ENCODE peak calls at places on chromosomes 1 and 21, in seven cellular contexts. E, L, J, R, G, V and K are unnamed samples.

GRCh38 chr1:30747028-30748008 is 10.3 kb downstream of the LAPTM5 start:
- DNase-seq in E (no peak), L (no peak), J (no peak), R (no peak), G (no peak), V (no peak), K (no peak)

GRCh38 chr1:234730542-234731370 is 120.8 kb upstream of the IRF2BP2 start:
- DNase-seq in E (peak; percentile 40), L (no peak), J (no peak), R (no peak), G (no peak), V (no peak), K (no peak)

GRCh38 chr1:50023292-50024159 is at the start of gene AGBL4:
- DNase-seq in E (peak; percentile 64), L (peak; percentile 77), J (peak; percentile 58), R (no peak), G (peak; percentile 5), V (peak; percentile 64), K (no peak)

GRCh38 chr1:224851210-224851849 is 78.1 kb upstream of the DNAH14 start:
- DNase-seq in E (no peak), L (peak; percentile 95), J (peak; percentile 68), R (peak; percentile 37), G (peak; percentile 50), V (no peak), K (no peak)

GRCh38 chr1:73910466-73910865 is 287.5 kb downstream of the LRRIQ3 start:
- DNase-seq in E (no peak), L (no peak), J (no peak), R (no peak), G (no peak), V (no peak), K (no peak)

GRCh38 chr21:28213221-28213620 is 779.5 kb downstream of the LTN1 start:
- DNase-seq in E (no peak), L (no peak), J (no peak), R (no peak), G (no peak), V (no peak), K (no peak)

GRCh38 chr1:196477262-196477661 is 131.0 kb downstream of the KCNT2 start:
- DNase-seq in E (no peak), L (no peak), J (no peak), R (no peak), G (no peak), V (no peak), K (no peak)

GRCh38 chr1:62746086-62746808 is 37.7 kb upstream of the ATG4C start:
- DNase-seq in E (no peak), L (no peak), J (no peak), R (peak; percentile 70), G (peak; percentile 58), V (no peak), K (no peak)

GRCh38 chr1:65524931-65525296 is 104.4 kb downstream of the LEPR start:
- DNase-seq in E (no peak), L (no peak), J (no peak), R (no peak), G (peak; percentile 58), V (no peak), K (no peak)

GRCh38 chr1:150578278-150579109 is 916 bp downstream of the MCL1 start:
- DNase-seq in E (peak; percentile 87), L (peak; percentile 59), J (peak; percentile 80), R (peak; percentile 91), G (peak; percentile 91), V (peak; percentile 81), K (peak; percentile 54)

GRCh38 chr1:150577557-150578277 is 1.7 kb downstream of the MCL1 start:
- DNase-seq in E (peak; percentile 56), L (no peak), J (no peak), R (peak; percentile 43), G (no peak), V (no peak), K (no peak)

GRCh38 chr1:150576367-150576711 is 3.1 kb downstream of the MCL1 start:
- DNase-seq in E (no peak), L (no peak), J (no peak), R (no peak), G (no peak), V (no peak), K (no peak)

GRCh38 chr1:150575518-150576366 is 3.7 kb downstream of the MCL1 start:
- DNase-seq in E (no peak), L (no peak), J (no peak), R (peak; percentile 23), G (no peak), V (no peak), K (no peak)

GRCh38 chr1:150576794-150577556 is 2.4 kb downstream of the MCL1 start:
- DNase-seq in E (peak; percentile 30), L (peak; percentile 40), J (no peak), R (peak; percentile 39), G (no peak), V (no peak), K (no peak)
- H3K36me3 ChIP-seq in E (peaks cover 62% of the 10 kb centered on the region), L (peaks cover 68% of the 10 kb centered on the region), J (peaks cover 20% of the 10 kb centered on the region), R (peaks cover 51% of the 10 kb centered on the region), G (peaks cover 15% of the 10 kb centered on the region), V (peaks cover 44% of the 10 kb centered on the region), K (peaks cover 49% of the 10 kb centered on the region)

DNA sequence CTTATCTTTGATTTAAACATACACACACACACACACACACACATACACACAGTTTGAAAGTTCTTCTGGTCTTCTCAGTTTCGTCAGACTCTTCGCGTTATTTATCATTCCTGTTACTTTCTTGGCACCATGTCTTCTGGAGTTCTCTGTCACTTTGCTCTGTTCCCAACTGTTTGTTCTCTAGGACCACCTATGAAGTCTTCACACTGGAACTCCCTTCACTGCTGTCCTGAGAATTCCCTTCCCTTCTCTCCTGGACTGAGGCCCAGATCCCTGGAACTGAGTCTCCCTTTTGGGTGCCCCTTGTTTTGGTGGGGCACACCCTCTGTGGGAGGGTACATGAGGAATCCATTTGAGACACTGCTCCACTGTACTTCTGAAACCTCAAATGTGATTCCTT is 30.5 kb downstream of the ALG14 start:
- DNase-seq in E (peak; percentile 73), L (no peak), J (no peak), R (peak; percentile 32), G (no peak), V (no peak), K (no peak)
- H3K27ac ChIP-seq in E (peak overlapping the region; percentile 78), L (no peak overlapping the region), J (peak overlapping the region; percentile 27), R (peak overlapping the region; percentile 8), G (no peak overlapping the region), V (peak overlapping the region; percentile 35), K (peak overlapping the region; percentile 49)

GRCh38 chr1:119729044-119729443 is 17.3 kb downstream of the PHGDH start:
- DNase-seq in E (no peak), L (no peak), J (no peak), R (no peak), G (no peak), V (no peak), K (no peak)
- H3K36me3 ChIP-seq in E (peaks cover 57% of the 10 kb centered on the region), L (peaks cover 81% of the 10 kb centered on the region), J (no peaks in the 10 kb centered on the region), R (peaks cover 68% of the 10 kb centered on the region), G (peaks cover 3% of the 10 kb centered on the region), V (peaks cover 15% of the 10 kb centered on the region), K (peaks cover 19% of the 10 kb centered on the region)

GRCh38 chr1:16075337-16076002 is 2.0 kb upstream of the FAM131C start:
- DNase-seq in E (peak; percentile 84), L (no peak), J (no peak), R (peak; percentile 85), G (no peak), V (peak; percentile 89), K (peak; percentile 47)
- H3K27ac ChIP-seq in E (no peak overlapping the region), L (no peak overlapping the region), J (no peak overlapping the region), R (peak overlapping the region; percentile 44), G (peak overlapping the region; percentile 38), V (no peak overlapping the region), K (no peak overlapping the region)

DNA sequence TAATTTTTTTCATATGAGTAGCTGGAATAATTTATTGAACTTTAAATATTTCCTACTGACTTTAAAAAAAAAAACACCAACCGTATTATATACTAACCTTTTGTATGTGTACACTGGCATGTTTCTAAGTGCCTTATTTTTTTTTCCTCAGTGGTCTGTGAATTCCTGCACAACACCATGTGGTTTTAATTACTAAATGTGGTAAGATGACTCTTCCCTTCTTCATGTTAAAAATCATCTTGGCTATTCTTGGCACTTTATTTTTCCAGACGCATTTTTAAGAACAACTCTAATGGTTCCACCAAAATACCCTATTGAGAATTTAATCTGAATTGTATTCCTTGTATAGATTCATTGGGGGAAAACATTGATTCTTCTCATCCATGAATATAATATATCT is 28.4 kb downstream of the PPP2R5A start:
- DNase-seq in E (no peak), L (no peak), J (no peak), R (peak; percentile 56), G (no peak), V (no peak), K (no peak)
- H3K36me3 ChIP-seq in E (peaks cover 10% of the 10 kb centered on the region), L (peaks cover 30% of the 10 kb centered on the region), J (peaks cover 5% of the 10 kb centered on the region), R (peaks cover 5% of the 10 kb centered on the region), G (no peaks in the 10 kb centered on the region), V (no peaks in the 10 kb centered on the region), K (no peaks in the 10 kb centered on the region)

GRCh38 chr1:215425135-215425534 is 142.0 kb upstream of the KCTD3 start:
- DNase-seq in E (no peak), L (no peak), J (no peak), R (no peak), G (no peak), V (no peak), K (no peak)

GRCh38 chr1:215426101-215426500 is 141.0 kb upstream of the KCTD3 start:
- DNase-seq in E (no peak), L (no peak), J (no peak), R (no peak), G (no peak), V (no peak), K (no peak)

GRCh38 chr1:215418876-215419442 is 148.1 kb upstream of the KCTD3 start:
- DNase-seq in E (no peak), L (peak; percentile 51), J (no peak), R (no peak), G (peak; percentile 6), V (no peak), K (no peak)

GRCh38 chr1:215423288-215423687 is 143.8 kb upstream of the KCTD3 start:
- DNase-seq in E (no peak), L (no peak), J (no peak), R (no peak), G (no peak), V (no peak), K (no peak)

DNA sequence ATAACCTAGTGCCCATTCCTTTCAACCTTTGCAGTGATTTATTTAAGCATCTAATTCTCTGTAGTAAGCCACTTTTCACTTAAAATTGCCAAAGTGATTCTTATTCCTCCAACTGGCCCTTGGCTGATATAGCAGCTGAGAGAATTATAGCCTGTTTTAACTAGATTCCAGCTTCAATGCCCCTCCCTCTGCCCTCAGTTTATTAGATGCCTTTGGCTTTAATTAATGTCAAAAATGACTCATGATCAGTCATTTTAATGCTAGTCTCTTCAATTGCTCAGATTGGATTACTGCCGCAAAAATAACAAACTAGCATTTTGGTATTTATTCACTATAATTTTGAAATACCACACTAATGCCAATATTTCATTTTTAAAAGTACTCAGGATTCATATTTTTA is 145.3 kb upstream of the KCTD3 start:
- DNase-seq in E (no peak), L (no peak), J (no peak), R (no peak), G (no peak), V (no peak), K (no peak)
- H3K27ac ChIP-seq in E (no peak overlapping the region), L (no peak overlapping the region), J (no peak overlapping the region), R (no peak overlapping the region), G (no peak overlapping the region), V (no peak overlapping the region), K (no peak overlapping the region)

GRCh38 chr1:36384542-36385409 is 948 bp downstream of the STK40 start:
- DNase-seq in E (peak; percentile 82), L (peak; percentile 86), J (peak; percentile 87), R (no peak), G (peak; percentile 41), V (peak; percentile 84), K (no peak)
- H3K36me3 ChIP-seq in E (no peaks in the 10 kb centered on the region), L (peaks cover 17% of the 10 kb centered on the region), J (no peaks in the 10 kb centered on the region), R (peaks cover 4% of the 10 kb centered on the region), G (no peaks in the 10 kb centered on the region), V (no peaks in the 10 kb centered on the region), K (no peaks in the 10 kb centered on the region)